ENCODE peak calls at places on chromosomes 16 and 17, in nine cellular contexts. Z, W, P, T, V, Y, C, E and G are unnamed samples.

GRCh38 chr17:32536736-32537646 is 50.2 kb downstream of the CDK5R1 start:
- DNase-seq in Z (no peak), W (no peak), P (no peak), T (no peak), V (no peak), Y (no peak), C (no peak), E (no peak), G (peak)

GRCh38 chr16:67862623-67863583 is 9.9 kb upstream of the EDC4 start:
- DNase-seq in Z (no peak), W (no peak), P (no peak), T (peak), V (peak), Y (no peak), C (no peak), E (no peak), G (no peak)

GRCh38 chr16:60295451-60295850 is 1561.3 kb upstream of the GOT2 start:
- DNase-seq in Z (no peak), W (no peak), P (peak), T (no peak), V (no peak), Y (no peak), C (no peak), E (no peak), G (no peak)

GRCh38 chr16:68452176-68452575 is 3.9 kb upstream of the SMPD3 start:
- DNase-seq in Z (no peak), W (no peak), P (no peak), T (no peak), V (no peak), Y (no peak), C (no peak), E (no peak), G (no peak)

GRCh38 chr16:68131813-68132706 is 46.9 kb downstream of the NFATC3 start:
- DNase-seq in Z (no peak), W (no peak), P (no peak), T (no peak), V (no peak), Y (no peak), C (no peak), E (no peak), G (no peak)

GRCh38 chr16:9212621-9213020 is 121.2 kb downstream of the HAPSTR1 start:
- DNase-seq in Z (no peak), W (no peak), P (no peak), T (no peak), V (no peak), Y (no peak), C (no peak), E (no peak), G (no peak)

GRCh38 chr16:88681709-88682451 is 4.4 kb downstream of the SNAI3 start:
- DNase-seq in Z (no peak), W (peak), P (no peak), T (no peak), V (no peak), Y (no peak), C (no peak), E (no peak), G (no peak)

GRCh38 chr17:47905221-47905733 is 9.2 kb downstream of the SP2 start:
- DNase-seq in Z (peak), W (no peak), P (no peak), T (no peak), V (peak), Y (no peak), C (no peak), E (peak), G (peak)

GRCh38 chr17:61378658-61379456 is 20.8 kb upstream of the TBX2 start:
- DNase-seq in Z (no peak), W (no peak), P (no peak), T (no peak), V (no peak), Y (no peak), C (no peak), E (no peak), G (no peak)